ENCODE peak calls at places on chromosomes 3 and 15, in seven cellular contexts. A, N, T, S, B, D and I are unnamed samples.

GRCh38 chr3:43176666-43177065 is 70.8 kb upstream of the POMGNT2 start:
- DNase-seq in A (no peak), N (no peak), T (no peak), S (no peak), B (no peak), D (no peak), I (no peak)

GRCh38 chr15:62993066-62993465 is 49.5 kb upstream of the TPM1 start:
- DNase-seq in A (no peak), N (no peak), T (no peak), S (no peak), B (no peak), D (no peak), I (no peak)

GRCh38 chr15:82663186-82663600 is 16.0 kb upstream of the CPEB1 start:
- DNase-seq in A (no peak), N (no peak), T (no peak), S (peak), B (no peak), D (no peak), I (peak)

GRCh38 chr15:39260791-39261190 is 320.1 kb upstream of the THBS1 start:
- DNase-seq in A (no peak), N (no peak), T (no peak), S (no peak), B (no peak), D (no peak), I (no peak)

GRCh38 chr15:44084728-44085127 is 110.3 kb downstream of the FRMD5 start:
- DNase-seq in A (no peak), N (no peak), T (no peak), S (no peak), B (no peak), D (no peak), I (no peak)

GRCh38 chr3:3705090-3705775 is 94.0 kb upstream of the LRRN1 start:
- DNase-seq in A (no peak), N (no peak), T (no peak), S (no peak), B (no peak), D (no peak), I (peak)

GRCh38 chr3:114079761-114080160 is 23.2 kb downstream of the QTRT2 start:
- DNase-seq in A (no peak), N (no peak), T (no peak), S (no peak), B (no peak), D (no peak), I (peak)

GRCh38 chr3:37968784-37969600 is 21.6 kb upstream of the VILL start:
- DNase-seq in A (no peak), N (no peak), T (no peak), S (no peak), B (no peak), D (no peak), I (no peak)

GRCh38 chr3:33791477-33792166 is 6.8 kb upstream of the PDCD6IP start:
- DNase-seq in A (no peak), N (no peak), T (peak), S (no peak), B (no peak), D (no peak), I (peak)

GRCh38 chr3:172982731-172983364 is 158.2 kb downstream of the SPATA16 start:
- DNase-seq in A (no peak), N (no peak), T (no peak), S (no peak), B (no peak), D (no peak), I (peak)

GRCh38 chr3:58691997-58692396 is 25.4 kb upstream of the FAM3D start:
- DNase-seq in A (no peak), N (no peak), T (no peak), S (no peak), B (no peak), D (no peak), I (peak)

GRCh38 chr15:78317145-78317836 is 17.9 kb upstream of the SKIC8 start:
- DNase-seq in A (peak), N (peak), T (no peak), S (no peak), B (no peak), D (no peak), I (peak)

GRCh38 chr3:16452265-16452664 is 61.2 kb downstream of the RFTN1 start:
- DNase-seq in A (no peak), N (no peak), T (no peak), S (no peak), B (no peak), D (no peak), I (peak)

GRCh38 chr3:159804726-159805410 is 183.8 kb upstream of the IL12A start:
- DNase-seq in A (peak), N (no peak), T (peak), S (no peak), B (peak), D (peak), I (peak)

GRCh38 chr3:138118863-138119766 is 3.7 kb upstream of the DZIP1L start:
- DNase-seq in A (peak), N (no peak), T (peak), S (peak), B (peak), D (peak), I (peak)

GRCh38 chr3:138675393-138675792 is 66.8 kb downstream of the FAIM start:
- DNase-seq in A (no peak), N (no peak), T (no peak), S (no peak), B (no peak), D (no peak), I (peak)

GRCh38 chr3:128455786-128456748 is 10.6 kb downstream of the DNAJB8 start:
- DNase-seq in A (no peak), N (no peak), T (no peak), S (no peak), B (no peak), D (no peak), I (no peak)

GRCh38 chr3:50572801-50573371 is 3.6 kb downstream of the HEMK1 start:
- DNase-seq in A (no peak), N (peak), T (no peak), S (no peak), B (no peak), D (no peak), I (no peak)

GRCh38 chr15:76065267-76065666 is 5.5 kb downstream of the TMEM266 start:
- DNase-seq in A (no peak), N (no peak), T (no peak), S (no peak), B (no peak), D (no peak), I (no peak)

GRCh38 chr3:161388860-161389259 is 17.5 kb upstream of the SPTSSB start:
- DNase-seq in A (no peak), N (no peak), T (no peak), S (no peak), B (no peak), D (no peak), I (peak)

GRCh38 chr3:111737712-111738097 is 121.4 kb upstream of the PHLDB2 start:
- DNase-seq in A (no peak), N (no peak), T (no peak), S (no peak), B (no peak), D (peak), I (peak)

GRCh38 chr15:75178171-75178937 is 23.3 kb upstream of the C15orf39 start:
- DNase-seq in A (no peak), N (no peak), T (peak), S (no peak), B (no peak), D (no peak), I (no peak)

GRCh38 chr3:52245322-52246263 is at the start of gene PPM1M:
- DNase-seq in A (peak), N (no peak), T (peak), S (peak), B (no peak), D (no peak), I (peak)